ENCODE peak calls at places on chromosome 15, in ten cellular contexts. A, I, O, C, U, H, X, P, K and M are unnamed samples.

GRCh38 chr15:80325206-80325605 is 73.2 kb upstream of the CTXND1 start:
- DNase-seq in A (no peak), I (no peak), O (no peak), C (no peak), U (no peak), H (no peak), X (no peak), P (no peak), K (no peak), M (no peak)

GRCh38 chr15:76183906-76184639 is 124.3 kb downstream of the TMEM266 start:
- DNase-seq in A (no peak), I (no peak), O (no peak), C (no peak), U (no peak), H (no peak), X (no peak), P (no peak), K (no peak), M (no peak)

GRCh38 chr15:93829115-93829849 is 402.1 kb upstream of the MCTP2 start:
- DNase-seq in A (peak; percentile 94), I (peak; percentile 5), O (no peak), C (no peak), U (no peak), H (no peak), X (no peak), P (no peak), K (peak; percentile 87), M (no peak)

GRCh38 chr15:101528917-101529299 is 39.4 kb upstream of the PCSK6 start:
- DNase-seq in A (no peak), I (no peak), O (no peak), C (no peak), U (peak; percentile 5), H (no peak), X (no peak), P (no peak), K (no peak), M (no peak)

GRCh38 chr15:72117448-72117697 is 577 bp downstream of the MYO9A start:
- DNase-seq in A (peak; percentile 82), I (no peak), O (peak; percentile 66), C (peak; percentile 62), U (peak; percentile 78), H (no peak), X (peak; percentile 68), P (peak; percentile 79), K (peak; percentile 82), M (no peak)

GRCh38 chr15:39609166-39609918 is 28.5 kb downstream of the THBS1 start:
- DNase-seq in A (no peak), I (no peak), O (no peak), C (no peak), U (no peak), H (no peak), X (no peak), P (peak; percentile 45), K (no peak), M (no peak)

GRCh38 chr15:101316529-101316928 is 21.5 kb upstream of the SNRPA1 start:
- DNase-seq in A (no peak), I (no peak), O (peak; percentile 3), C (no peak), U (no peak), H (no peak), X (peak; percentile 3), P (no peak), K (no peak), M (no peak)

GRCh38 chr15:27804569-27805260 is 294.4 kb downstream of the OCA2 start:
- DNase-seq in A (no peak), I (no peak), O (no peak), C (no peak), U (no peak), H (no peak), X (no peak), P (no peak), K (no peak), M (no peak)

GRCh38 chr15:48481802-48482201 is 150.6 kb downstream of the DUT start:
- DNase-seq in A (no peak), I (no peak), O (no peak), C (no peak), U (no peak), H (no peak), X (no peak), P (no peak), K (peak; percentile 50), M (no peak)

GRCh38 chr15:76803049-76803571 is 102.0 kb downstream of the SCAPER start:
- DNase-seq in A (no peak), I (no peak), O (no peak), C (no peak), U (no peak), H (no peak), X (no peak), P (no peak), K (no peak), M (no peak)

GRCh38 chr15:39579487-39580116 is 1.3 kb upstream of the THBS1 start:
- DNase-seq in A (peak; percentile 75), I (peak; percentile 92), O (no peak), C (no peak), U (no peak), H (peak; percentile 21), X (peak; percentile 50), P (peak; percentile 75), K (peak; percentile 95), M (peak; percentile 63)

GRCh38 chr15:65903296-65904073 is 34.2 kb downstream of the RAB11A start:
- DNase-seq in A (no peak), I (no peak), O (no peak), C (no peak), U (no peak), H (no peak), X (no peak), P (no peak), K (peak; percentile 38), M (no peak)

GRCh38 chr15:75228787-75229186 is 27.1 kb downstream of the C15orf39 start:
- DNase-seq in A (no peak), I (no peak), O (no peak), C (no peak), U (no peak), H (no peak), X (no peak), P (no peak), K (no peak), M (no peak)

GRCh38 chr15:101049856-101050646 is 130.9 kb downstream of the LRRK1 start:
- DNase-seq in A (no peak), I (no peak), O (no peak), C (no peak), U (no peak), H (peak; percentile 1), X (peak; percentile 6), P (peak; percentile 22), K (no peak), M (peak; percentile 2)

GRCh38 chr15:100112061-100112420 is 229.7 kb downstream of the ADAMTS17 start:
- DNase-seq in A (no peak), I (no peak), O (no peak), C (no peak), U (no peak), H (no peak), X (no peak), P (no peak), K (no peak), M (no peak)

GRCh38 chr15:67142142-67143092 is 77.0 kb downstream of the SMAD3 start:
- DNase-seq in A (no peak), I (no peak), O (no peak), C (no peak), U (no peak), H (no peak), X (no peak), P (no peak), K (peak; percentile 82), M (no peak)

GRCh38 chr15:35728176-35728938 is 182.4 kb upstream of the DPH6 start:
- DNase-seq in A (no peak), I (no peak), O (no peak), C (no peak), U (no peak), H (no peak), X (no peak), P (no peak), K (peak; percentile 40), M (no peak)

GRCh38 chr15:59294574-59294960 is 78.1 kb downstream of the MYO1E start:
- DNase-seq in A (peak; percentile 26), I (peak; percentile 35), O (no peak), C (no peak), U (no peak), H (no peak), X (no peak), P (no peak), K (no peak), M (no peak)

GRCh38 chr15:81843226-81843625 is 202.6 kb downstream of the MEX3B start:
- DNase-seq in A (no peak), I (no peak), O (no peak), C (no peak), U (no peak), H (no peak), X (no peak), P (no peak), K (no peak), M (no peak)

GRCh38 chr15:31034152-31034551 is 42.7 kb upstream of the MTMR10 start:
- DNase-seq in A (no peak), I (no peak), O (no peak), C (no peak), U (no peak), H (no peak), X (no peak), P (no peak), K (no peak), M (no peak)
- TF ChIP-seq CTCF in A (no peak), I (no peak), O (peak; percentile 3), C (no peak), U (no peak), H (no peak), X (no peak), P (no peak), K (no peak), M (no peak)

DNA sequence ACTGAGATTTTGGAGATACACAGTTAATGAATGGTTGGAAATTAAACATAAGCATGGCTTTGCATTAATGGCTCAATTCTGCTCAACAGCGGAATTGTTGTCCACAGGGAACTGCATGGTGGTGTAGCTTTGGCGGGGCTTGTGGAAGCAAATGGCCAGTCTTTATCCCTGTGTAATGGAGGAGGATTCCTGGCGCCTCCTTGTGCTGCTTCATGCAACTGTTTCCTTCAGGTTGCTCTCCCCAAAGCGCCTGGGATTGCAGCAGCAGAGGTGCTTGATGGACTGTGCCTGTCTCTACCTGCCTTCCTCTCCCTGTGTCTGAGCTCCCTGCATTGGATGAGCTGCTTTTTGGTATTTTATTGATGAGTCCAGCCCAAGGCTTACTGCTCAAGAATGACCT is 72.9 kb upstream of the NDN start:
- DNase-seq in A (no peak), I (no peak), O (peak; percentile 33), C (no peak), U (no peak), H (no peak), X (no peak), P (no peak), K (no peak), M (no peak)
- TF ChIP-seq CTCF in A (no peak), I (no peak), O (peak; percentile 50), C (no peak), U (no peak), H (no peak), X (no peak), P (no peak), K (no peak), M (no peak)

GRCh38 chr15:34721802-34722795 is 32.7 kb downstream of the GJD2 start:
- DNase-seq in A (peak; percentile 77), I (peak; percentile 52), O (peak; percentile 92), C (no peak), U (no peak), H (peak; percentile 48), X (no peak), P (no peak), K (peak; percentile 62), M (peak; percentile 24)
- TF ChIP-seq CTCF in A (peak; percentile 19), I (peak; percentile 27), O (peak; percentile 13), C (no peak), U (no peak), H (no peak), X (no peak), P (no peak), K (peak; percentile 40), M (no peak)

GRCh38 chr15:45378149-45378912 is at the start of gene GATM:
- DNase-seq in A (peak; percentile 82), I (peak; percentile 42), O (peak; percentile 82), C (peak; percentile 42), U (peak; percentile 94), H (peak; percentile 64), X (peak; percentile 81), P (peak; percentile 80), K (peak; percentile 85), M (peak; percentile 77)
- TF ChIP-seq CTCF in A (peak; percentile 78), I (peak; percentile 57), O (peak; percentile 59), C (no peak), U (no peak), H (peak; percentile 58), X (no peak), P (no peak), K (peak; percentile 58), M (peak; percentile 18)